ENCODE peak calls at places on chromosomes 2 and 18, in ten cellular contexts. C is SK-N-MC, X is SK-N-SH, B is vagina, R is sigmoid colon, Y is stomach, G is transverse colon, H is spleen, K is endothelial cell of umbilical vein, J is breast epithelium. L is an unnamed sample.

GRCh38 chr2:143890799-143891198 is 629.1 kb downstream of the ZEB2 start:
- DNase-seq in C (no peak), X (no peak), B (no peak), R (no peak), Y (no peak), G (no peak), H (no peak), K (no peak), J (no peak), L (no peak)

GRCh38 chr2:232322560-232323327 is 55.8 kb upstream of the ALPP start:
- DNase-seq in C (no peak), X (no peak), B (no peak), R (peak), Y (peak), G (peak), H (no peak), K (no peak), J (peak), L (no peak)

GRCh38 chr18:12886498-12887126 is 2.6 kb upstream of the PTPN2 start:
- DNase-seq in C (no peak), X (peak), B (no peak), R (no peak), Y (no peak), G (no peak), H (no peak), K (no peak), J (no peak), L (no peak)

GRCh38 chr18:5521000-5521399 is 22.8 kb downstream of the EPB41L3 start:
- DNase-seq in C (no peak), X (no peak), B (no peak), R (no peak), Y (no peak), G (no peak), H (no peak), K (no peak), J (no peak), L (no peak)

GRCh38 chr18:6414723-6415362 is at the start of gene L3MBTL4:
- DNase-seq in C (no peak), X (peak), B (no peak), R (peak), Y (peak), G (peak), H (peak), K (no peak), J (no peak), L (no peak)

GRCh38 chr18:66342577-66342976 is 261.3 kb downstream of the CDH19 start:
- DNase-seq in C (no peak), X (no peak), B (no peak), R (no peak), Y (no peak), G (no peak), H (no peak), K (no peak), J (no peak), L (no peak)

GRCh38 chr2:229314117-229314516 is 43.0 kb upstream of the PID1 start:
- DNase-seq in C (no peak), X (no peak), B (no peak), R (no peak), Y (no peak), G (no peak), H (no peak), K (no peak), J (no peak), L (no peak)

GRCh38 chr2:203446071-203446481 is 89.0 kb downstream of the RAPH1 start:
- DNase-seq in C (no peak), X (no peak), B (no peak), R (no peak), Y (no peak), G (no peak), H (no peak), K (peak), J (no peak), L (no peak)

GRCh38 chr2:139099721-139100120 is 319.5 kb upstream of the NXPH2 start:
- DNase-seq in C (no peak), X (no peak), B (no peak), R (no peak), Y (no peak), G (no peak), H (no peak), K (no peak), J (no peak), L (no peak)

GRCh38 chr18:38028941-38029340 is 463.3 kb upstream of the CELF4 start:
- DNase-seq in C (no peak), X (no peak), B (no peak), R (no peak), Y (no peak), G (no peak), H (no peak), K (no peak), J (no peak), L (no peak)

GRCh38 chr2:209334188-209335017 is 89.4 kb upstream of the MAP2 start:
- DNase-seq in C (peak), X (peak), B (no peak), R (no peak), Y (peak), G (peak), H (no peak), K (peak), J (no peak), L (peak)

GRCh38 chr2:168254158-168254935 is 7.0 kb upstream of the STK39 start:
- DNase-seq in C (no peak), X (peak), B (no peak), R (no peak), Y (no peak), G (no peak), H (no peak), K (no peak), J (no peak), L (no peak)

GRCh38 chr2:68925298-68925885 is 27.3 kb downstream of the GKN2 start:
- DNase-seq in C (peak), X (peak), B (no peak), R (no peak), Y (peak), G (no peak), H (no peak), K (peak), J (no peak), L (peak)

GRCh38 chr2:117321816-117322215 is 492.7 kb upstream of the DDX18 start:
- DNase-seq in C (no peak), X (no peak), B (no peak), R (no peak), Y (no peak), G (no peak), H (no peak), K (no peak), J (no peak), L (no peak)

GRCh38 chr2:240369725-240370585 is 65.5 kb upstream of the GPC1 start:
- DNase-seq in C (no peak), X (no peak), B (no peak), R (peak), Y (peak), G (peak), H (no peak), K (no peak), J (no peak), L (no peak)

GRCh38 chr2:10520926-10521325 is 72.8 kb upstream of the ODC1 start:
- DNase-seq in C (no peak), X (no peak), B (no peak), R (peak), Y (no peak), G (no peak), H (no peak), K (no peak), J (peak), L (no peak)

GRCh38 chr18:30280861-30281470 is 761.6 kb downstream of the DSC3 start:
- DNase-seq in C (peak), X (peak), B (no peak), R (no peak), Y (no peak), G (no peak), H (no peak), K (peak), J (no peak), L (peak)

GRCh38 chr2:17557596-17557995 is 17.1 kb downstream of the VSNL1 start:
- DNase-seq in C (no peak), X (no peak), B (no peak), R (no peak), Y (no peak), G (peak), H (no peak), K (no peak), J (no peak), L (no peak)

GRCh38 chr2:158025263-158025996 is 76.2 kb upstream of the UPP2 start:
- DNase-seq in C (no peak), X (peak), B (no peak), R (no peak), Y (no peak), G (no peak), H (no peak), K (no peak), J (no peak), L (no peak)

GRCh38 chr2:9648821-9649220 is 18.0 kb upstream of the YWHAQ start:
- DNase-seq in C (no peak), X (no peak), B (no peak), R (no peak), Y (no peak), G (no peak), H (no peak), K (no peak), J (no peak), L (no peak)

GRCh38 chr2:150544731-150545130 is 57.3 kb upstream of the RND3 start:
- DNase-seq in C (no peak), X (no peak), B (no peak), R (no peak), Y (no peak), G (no peak), H (no peak), K (no peak), J (no peak), L (no peak)

GRCh38 chr2:20235655-20236302 is 10.8 kb upstream of the SDC1 start:
- DNase-seq in C (no peak), X (no peak), B (no peak), R (no peak), Y (peak), G (peak), H (no peak), K (no peak), J (no peak), L (no peak)

GRCh38 chr2:205766765-205767359 is 84.6 kb downstream of the NRP2 start:
- DNase-seq in C (peak), X (peak), B (no peak), R (peak), Y (peak), G (peak), H (no peak), K (peak), J (no peak), L (peak)

GRCh38 chr2:140392824-140393223 is 1612.6 kb upstream of the NXPH2 start:
- DNase-seq in C (no peak), X (no peak), B (no peak), R (no peak), Y (no peak), G (no peak), H (no peak), K (no peak), J (no peak), L (no peak)

GRCh38 chr2:768484-768883 is 91.3 kb upstream of the TMEM18 start:
- DNase-seq in C (peak), X (no peak), B (no peak), R (no peak), Y (no peak), G (no peak), H (no peak), K (no peak), J (no peak), L (no peak)

GRCh38 chr2:96471772-96472171 is 33.4 kb downstream of the NEURL3 start:
- DNase-seq in C (no peak), X (no peak), B (no peak), R (no peak), Y (no peak), G (no peak), H (no peak), K (no peak), J (no peak), L (no peak)

GRCh38 chr2:109185338-109185737 is 56.3 kb downstream of the SH3RF3 start:
- DNase-seq in C (no peak), X (peak), B (no peak), R (peak), Y (no peak), G (no peak), H (no peak), K (peak), J (no peak), L (no peak)

GRCh38 chr18:22913861-22914260 is 19.3 kb upstream of the RBBP8 start:
- DNase-seq in C (no peak), X (no peak), B (no peak), R (no peak), Y (peak), G (peak), H (no peak), K (no peak), J (peak), L (no peak)

DNA sequence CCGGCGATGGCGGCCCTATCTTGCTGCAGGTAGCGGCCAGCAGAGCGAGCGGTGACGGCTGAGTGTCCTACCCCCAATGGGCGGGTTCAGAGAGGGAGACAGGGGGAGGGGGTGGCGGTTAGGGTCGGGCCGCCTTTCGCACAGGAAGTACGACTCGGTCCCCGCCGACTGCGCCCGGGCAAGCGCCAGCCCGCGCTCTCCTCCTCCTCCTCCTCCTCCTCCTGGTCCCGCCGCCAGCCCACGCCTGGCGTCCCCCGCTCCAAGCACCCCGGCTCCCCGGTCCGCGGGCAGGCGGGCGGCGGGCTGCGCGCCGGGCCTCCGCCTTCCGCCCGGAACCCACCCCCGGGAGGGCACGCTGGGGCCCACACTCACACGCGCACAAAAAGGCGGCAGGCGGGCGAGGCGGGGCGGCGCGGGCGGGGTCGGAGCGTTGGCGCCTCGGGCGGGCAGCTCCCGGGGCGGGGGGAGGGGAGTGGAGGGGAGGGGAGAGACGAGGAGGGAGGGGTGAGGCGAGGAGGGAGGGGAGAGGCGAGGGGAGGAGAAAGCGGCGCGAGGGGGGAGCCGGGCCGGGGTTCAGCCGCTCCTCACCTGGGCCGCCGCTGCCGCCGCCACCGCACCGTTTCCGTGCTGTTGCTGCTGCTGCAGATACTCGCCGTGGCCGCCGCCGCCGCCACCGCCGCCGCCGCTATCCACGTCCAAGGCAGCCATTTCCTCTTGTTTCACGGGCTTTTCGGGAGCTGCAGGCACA is 1.2 kb downstream of the SP3 start:
- DNase-seq in C (no peak), X (peak), B (no peak), R (peak), Y (peak), G (peak), H (peak), K (peak), J (peak), L (no peak)
- TF ChIP-seq POLR2AphosphoS5 in C (peak), X (peak), B (peak), R (peak), Y (no peak), G (peak), H (peak), K (peak), J (peak), L (peak)

GRCh38 chr2:198615972-198616371 is 811.6 kb downstream of the PLCL1 start:
- DNase-seq in C (no peak), X (no peak), B (no peak), R (no peak), Y (no peak), G (peak), H (no peak), K (no peak), J (no peak), L (no peak)
- H3K4me3 ChIP-seq in C (no peak), X (no peak), B (no peak), R (no peak), Y (no peak), G (no peak), H (no peak), K (no peak), J (no peak), L (no peak)

GRCh38 chr2:48339451-48339850 is 190.5 kb upstream of the STON1 start:
- DNase-seq in C (no peak), X (no peak), B (no peak), R (no peak), Y (no peak), G (no peak), H (no peak), K (no peak), J (no peak), L (no peak)
- H3K27ac ChIP-seq in C (no peak), X (no peak), B (no peak), R (no peak), Y (no peak), G (no peak), H (peak), K (no peak), J (no peak), L (no peak)

DNA sequence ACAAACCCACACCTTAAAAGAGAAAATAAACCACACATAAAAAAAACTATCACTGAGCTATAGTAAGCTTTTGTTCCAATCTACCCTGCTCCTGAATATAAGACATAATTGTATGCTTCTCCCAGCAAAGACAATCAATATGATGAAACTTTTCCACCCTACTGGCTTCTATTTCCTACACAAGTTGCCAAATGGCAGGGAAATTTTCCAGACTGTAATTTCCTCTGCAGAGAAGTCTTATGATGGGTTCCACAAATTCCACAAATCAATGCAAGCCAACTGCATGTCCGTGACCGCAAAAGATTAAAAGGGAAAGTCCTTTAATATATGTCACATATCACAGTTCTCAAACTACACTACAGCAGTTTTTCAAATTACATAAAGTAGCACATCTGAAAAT is 61.3 kb downstream of the RPL31 start:
- DNase-seq in C (no peak), X (no peak), B (no peak), R (no peak), Y (no peak), G (no peak), H (no peak), K (peak), J (no peak), L (no peak)
- TF ChIP-seq POLR2AphosphoS5 in C (no peak), X (no peak), B (no peak), R (peak), Y (peak), G (no peak), H (no peak), K (no peak), J (no peak), L (no peak)